ENCODE peak calls at places on chromosomes 12 and 14, in seven cellular contexts. One of them, this sample, is unnamed.

GRCh38 chr12:54356228-54356627 is 8.1 kb downstream of the GPR84 start:
- DNase-seq in fibroblast of villous mesenchyme: no peak
- DNase-seq in cardiac fibroblast: no peak
- DNase-seq in neural crest cell: no peak
- DNase-seq in suprapubic skin: no peak
- DNase-seq in OCI-LY7: no peak
- DNase-seq in HFFc6: no peak
- DNase-seq in this sample: no peak

GRCh38 chr14:105497671-105498429 is 6.8 kb downstream of the TEDC1 start:
- DNase-seq in suprapubic skin: peak
- DNase-seq in OCI-LY7: no peak
- DNase-seq in HFFc6: no peak
- DNase-seq in fibroblast of villous mesenchyme: no peak
- DNase-seq in neural crest cell: no peak
- DNase-seq in cardiac fibroblast: no peak
- DNase-seq in this sample: no peak

GRCh38 chr12:60174476-60174875 is 578.6 kb downstream of the SLC16A7 start:
- DNase-seq in fibroblast of villous mesenchyme: no peak
- DNase-seq in cardiac fibroblast: peak
- DNase-seq in OCI-LY7: no peak
- DNase-seq in HFFc6: peak
- DNase-seq in suprapubic skin: no peak
- DNase-seq in neural crest cell: no peak
- DNase-seq in this sample: no peak

GRCh38 chr14:73250781-73251500 is 13.6 kb downstream of the PAPLN start:
- DNase-seq in fibroblast of villous mesenchyme: no peak
- DNase-seq in suprapubic skin: no peak
- DNase-seq in cardiac fibroblast: no peak
- DNase-seq in neural crest cell: no peak
- DNase-seq in HFFc6: no peak
- DNase-seq in OCI-LY7: no peak
- DNase-seq in this sample: no peak

GRCh38 chr12:84910549-84911241 is 1.9 kb downstream of the SLC6A15 start:
- DNase-seq in HFFc6: no peak
- DNase-seq in suprapubic skin: peak
- DNase-seq in OCI-LY7: no peak
- DNase-seq in neural crest cell: peak
- DNase-seq in fibroblast of villous mesenchyme: peak
- DNase-seq in cardiac fibroblast: peak
- DNase-seq in this sample: no peak

GRCh38 chr12:124633269-124633953 is 66.0 kb upstream of the NCOR2 start:
- DNase-seq in suprapubic skin: no peak
- DNase-seq in HFFc6: no peak
- DNase-seq in fibroblast of villous mesenchyme: peak
- DNase-seq in neural crest cell: no peak
- DNase-seq in cardiac fibroblast: peak
- DNase-seq in OCI-LY7: no peak
- DNase-seq in this sample: no peak

GRCh38 chr12:50842637-50843493 is at the start of gene TMPRSS12:
- DNase-seq in fibroblast of villous mesenchyme: no peak
- DNase-seq in suprapubic skin: no peak
- DNase-seq in OCI-LY7: no peak
- DNase-seq in neural crest cell: no peak
- DNase-seq in cardiac fibroblast: peak
- DNase-seq in HFFc6: no peak
- DNase-seq in this sample: no peak

GRCh38 chr14:59176764-59177163 is 11.7 kb upstream of the DAAM1 start:
- DNase-seq in OCI-LY7: no peak
- DNase-seq in suprapubic skin: no peak
- DNase-seq in cardiac fibroblast: no peak
- DNase-seq in HFFc6: no peak
- DNase-seq in neural crest cell: no peak
- DNase-seq in fibroblast of villous mesenchyme: no peak
- DNase-seq in this sample: no peak

GRCh38 chr12:80189241-80189640 is 89.9 kb downstream of the OTOGL start:
- DNase-seq in OCI-LY7: no peak
- DNase-seq in neural crest cell: no peak
- DNase-seq in suprapubic skin: no peak
- DNase-seq in fibroblast of villous mesenchyme: peak
- DNase-seq in HFFc6: peak
- DNase-seq in cardiac fibroblast: peak
- DNase-seq in this sample: no peak

GRCh38 chr12:108666326-108666995 is 32.8 kb upstream of the SELPLG start:
- DNase-seq in fibroblast of villous mesenchyme: peak
- DNase-seq in OCI-LY7: no peak
- DNase-seq in cardiac fibroblast: peak
- DNase-seq in HFFc6: peak
- DNase-seq in suprapubic skin: peak
- DNase-seq in neural crest cell: no peak
- DNase-seq in this sample: no peak

GRCh38 chr12:108838194-108839010 is 19.0 kb downstream of the SSH1 start:
- DNase-seq in suprapubic skin: peak
- DNase-seq in OCI-LY7: no peak
- DNase-seq in neural crest cell: no peak
- DNase-seq in fibroblast of villous mesenchyme: peak
- DNase-seq in HFFc6: peak
- DNase-seq in cardiac fibroblast: peak
- DNase-seq in this sample: peak

GRCh38 chr14:47389520-47389919 is 285.9 kb downstream of the MDGA2 start:
- DNase-seq in cardiac fibroblast: no peak
- DNase-seq in fibroblast of villous mesenchyme: no peak
- DNase-seq in suprapubic skin: no peak
- DNase-seq in neural crest cell: peak
- DNase-seq in HFFc6: no peak
- DNase-seq in OCI-LY7: no peak
- DNase-seq in this sample: no peak

GRCh38 chr14:21476526-21476924 is 234 bp downstream of the RAB2B start:
- DNase-seq in cardiac fibroblast: peak
- DNase-seq in neural crest cell: no peak
- DNase-seq in fibroblast of villous mesenchyme: peak
- DNase-seq in HFFc6: peak
- DNase-seq in suprapubic skin: peak
- DNase-seq in OCI-LY7: no peak
- DNase-seq in this sample: no peak

GRCh38 chr12:42507589-42507988 is 82.0 kb downstream of the PRICKLE1 start:
- DNase-seq in cardiac fibroblast: no peak
- DNase-seq in OCI-LY7: no peak
- DNase-seq in neural crest cell: no peak
- DNase-seq in suprapubic skin: no peak
- DNase-seq in fibroblast of villous mesenchyme: no peak
- DNase-seq in HFFc6: no peak
- DNase-seq in this sample: no peak

GRCh38 chr12:100986595-100987547 is 192.3 kb downstream of the ANO4 start:
- DNase-seq in suprapubic skin: no peak
- DNase-seq in neural crest cell: no peak
- DNase-seq in OCI-LY7: no peak
- DNase-seq in cardiac fibroblast: peak
- DNase-seq in fibroblast of villous mesenchyme: peak
- DNase-seq in HFFc6: no peak
- DNase-seq in this sample: no peak
- TF ChIP-seq CTCF in suprapubic skin: no peak
- TF ChIP-seq CTCF in neural crest cell: no peak
- TF ChIP-seq CTCF in OCI-LY7: no peak
- TF ChIP-seq CTCF in cardiac fibroblast: no peak
- TF ChIP-seq CTCF in fibroblast of villous mesenchyme: no peak
- TF ChIP-seq CTCF in HFFc6: no peak
- TF ChIP-seq CTCF in this sample: no peak

DNA sequence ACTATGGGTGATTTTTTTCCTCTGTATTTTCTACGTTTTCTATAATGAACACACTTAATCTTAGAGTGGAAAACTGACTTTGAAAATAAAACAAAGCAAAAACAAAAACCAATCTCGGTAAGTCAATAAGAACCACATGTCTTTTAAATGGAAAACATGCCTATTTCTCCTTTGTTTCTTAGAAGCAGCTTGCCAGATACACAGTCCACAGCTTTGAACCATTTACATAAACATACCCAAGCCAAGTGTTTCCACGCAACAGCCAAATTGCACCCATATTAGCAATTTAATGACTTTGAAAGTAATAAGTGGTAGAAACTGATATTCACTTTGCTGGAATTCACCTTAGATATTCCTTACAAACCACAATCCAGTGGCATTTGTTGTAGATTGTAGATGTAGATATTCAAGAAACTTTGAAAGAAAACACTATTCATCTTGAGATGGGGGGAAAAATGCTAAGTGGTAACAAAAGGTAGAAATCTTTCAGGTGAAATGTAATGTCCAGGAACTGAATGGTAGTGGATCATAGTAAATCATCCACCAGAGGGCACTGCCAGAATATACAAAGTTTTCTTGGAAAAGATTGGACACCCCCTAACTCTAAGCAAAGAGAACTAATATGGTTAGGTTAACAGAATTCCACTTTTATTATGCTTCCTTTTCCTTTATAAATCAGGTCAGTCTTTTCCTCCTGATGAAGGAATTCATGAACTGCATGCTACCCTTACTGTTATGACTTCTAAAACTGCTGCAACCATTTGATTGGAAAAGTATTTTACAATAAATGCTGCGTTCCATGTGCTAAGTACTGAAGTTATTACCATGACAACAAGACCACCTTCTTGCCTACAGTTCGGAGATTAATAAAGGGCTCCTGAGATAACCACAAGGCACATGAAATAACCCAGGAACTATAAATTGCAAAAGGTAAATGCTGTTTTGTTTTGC is 69.8 kb downstream of the RERG start:
- DNase-seq in neural crest cell: no peak
- DNase-seq in cardiac fibroblast: peak
- DNase-seq in fibroblast of villous mesenchyme: no peak
- DNase-seq in suprapubic skin: no peak
- DNase-seq in OCI-LY7: peak
- DNase-seq in HFFc6: no peak
- DNase-seq in this sample: no peak
- TF ChIP-seq CTCF in neural crest cell: peak
- TF ChIP-seq CTCF in cardiac fibroblast: peak
- TF ChIP-seq CTCF in fibroblast of villous mesenchyme: peak
- TF ChIP-seq CTCF in suprapubic skin: peak
- TF ChIP-seq CTCF in OCI-LY7: peak
- TF ChIP-seq CTCF in HFFc6: peak
- TF ChIP-seq CTCF in this sample: peak

GRCh38 chr12:31724597-31724996 is 4.2 kb downstream of the AMN1 start:
- DNase-seq in neural crest cell: no peak
- DNase-seq in fibroblast of villous mesenchyme: no peak
- DNase-seq in HFFc6: no peak
- DNase-seq in OCI-LY7: peak
- DNase-seq in cardiac fibroblast: no peak
- DNase-seq in suprapubic skin: no peak
- DNase-seq in this sample: no peak
- TF ChIP-seq CTCF in neural crest cell: no peak
- TF ChIP-seq CTCF in fibroblast of villous mesenchyme: no peak
- TF ChIP-seq CTCF in HFFc6: no peak
- TF ChIP-seq CTCF in OCI-LY7: no peak
- TF ChIP-seq CTCF in cardiac fibroblast: no peak
- TF ChIP-seq CTCF in suprapubic skin: no peak
- TF ChIP-seq CTCF in this sample: no peak

DNA sequence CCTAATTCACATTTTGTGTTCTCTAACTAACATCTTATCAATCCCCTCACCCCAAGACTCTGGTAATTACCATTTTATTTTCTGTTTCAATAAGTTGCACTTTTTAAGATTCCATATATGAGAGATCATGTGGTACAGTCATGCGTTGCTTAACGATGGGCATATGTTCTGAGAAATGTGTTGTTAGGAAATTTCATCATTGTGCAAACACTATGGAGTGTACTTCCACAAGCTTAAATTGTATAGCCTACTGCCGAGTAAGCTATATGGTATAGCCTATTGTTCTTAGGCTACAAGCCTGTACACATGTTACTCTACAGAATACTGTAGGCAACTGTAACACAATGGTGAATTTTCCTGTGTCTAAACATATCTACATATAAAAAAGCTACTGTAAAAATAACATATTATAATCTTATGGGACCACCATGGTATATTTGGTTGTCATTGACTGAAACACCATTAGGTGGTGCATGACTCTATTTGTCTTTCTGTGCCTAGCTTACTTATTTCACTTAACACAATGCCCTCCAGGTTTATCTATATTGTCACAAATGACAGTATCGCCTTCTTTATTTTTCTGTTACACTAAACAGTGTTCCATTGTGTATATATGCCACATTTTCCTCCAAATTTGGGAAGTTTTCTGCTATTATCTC is 473.4 kb upstream of the LMO3 start:
- DNase-seq in cardiac fibroblast: no peak
- DNase-seq in HFFc6: no peak
- DNase-seq in suprapubic skin: no peak
- DNase-seq in fibroblast of villous mesenchyme: no peak
- DNase-seq in OCI-LY7: peak
- DNase-seq in neural crest cell: no peak
- DNase-seq in this sample: no peak
- TF ChIP-seq CTCF in cardiac fibroblast: no peak
- TF ChIP-seq CTCF in HFFc6: no peak
- TF ChIP-seq CTCF in suprapubic skin: no peak
- TF ChIP-seq CTCF in fibroblast of villous mesenchyme: no peak
- TF ChIP-seq CTCF in OCI-LY7: peak
- TF ChIP-seq CTCF in neural crest cell: peak
- TF ChIP-seq CTCF in this sample: no peak

GRCh38 chr14:30034049-30034635 is 106.5 kb upstream of the PRKD1 start:
- DNase-seq in HFFc6: no peak
- DNase-seq in fibroblast of villous mesenchyme: no peak
- DNase-seq in suprapubic skin: no peak
- DNase-seq in OCI-LY7: no peak
- DNase-seq in cardiac fibroblast: no peak
- DNase-seq in neural crest cell: no peak
- DNase-seq in this sample: no peak
- TF ChIP-seq CTCF in HFFc6: no peak
- TF ChIP-seq CTCF in fibroblast of villous mesenchyme: no peak
- TF ChIP-seq CTCF in suprapubic skin: no peak
- TF ChIP-seq CTCF in OCI-LY7: no peak
- TF ChIP-seq CTCF in cardiac fibroblast: no peak
- TF ChIP-seq CTCF in neural crest cell: no peak
- TF ChIP-seq CTCF in this sample: no peak